ENCODE peak calls at places on chromosomes 6 and 20, in eight cellular contexts. One of them, this sample, is unnamed.

GRCh38 chr6:53326372-53327016 is 22.3 kb downstream of the ELOVL5 start:
- DNase-seq in stimulated activated CD4-positive, alpha-beta T cell treated with anti-CD3 and anti-CD28 coated beads, Interleukin-15, amount 100 ng/mL, for 1 hour: no peak
- DNase-seq in endothelial cell: no peak
- DNase-seq in NCI-H1092: no peak
- DNase-seq in HCT116: peak
- DNase-seq in omental fat pad: no peak
- DNase-seq in right cardiac atrium: no peak
- DNase-seq in neural crest cell: no peak
- DNase-seq in this sample: no peak

GRCh38 chr6:9086331-9086730 is 651.0 kb upstream of the SLC35B3 start:
- DNase-seq in stimulated activated CD4-positive, alpha-beta T cell treated with anti-CD3 and anti-CD28 coated beads, Interleukin-15, amount 100 ng/mL, for 1 hour: no peak
- DNase-seq in neural crest cell: no peak
- DNase-seq in right cardiac atrium: no peak
- DNase-seq in omental fat pad: no peak
- DNase-seq in endothelial cell: no peak
- DNase-seq in NCI-H1092: no peak
- DNase-seq in HCT116: no peak
- DNase-seq in this sample: no peak

GRCh38 chr20:401682-402495 is 6.2 kb upstream of the RBCK1 start:
- DNase-seq in neural crest cell: no peak
- DNase-seq in right cardiac atrium: no peak
- DNase-seq in NCI-H1092: no peak
- DNase-seq in stimulated activated CD4-positive, alpha-beta T cell treated with anti-CD3 and anti-CD28 coated beads, Interleukin-15, amount 100 ng/mL, for 1 hour: no peak
- DNase-seq in HCT116: peak
- DNase-seq in endothelial cell: no peak
- DNase-seq in omental fat pad: no peak
- DNase-seq in this sample: no peak

GRCh38 chr20:44398303-44398702 is 42.8 kb downstream of the HNF4A start:
- DNase-seq in stimulated activated CD4-positive, alpha-beta T cell treated with anti-CD3 and anti-CD28 coated beads, Interleukin-15, amount 100 ng/mL, for 1 hour: no peak
- DNase-seq in right cardiac atrium: no peak
- DNase-seq in NCI-H1092: no peak
- DNase-seq in neural crest cell: no peak
- DNase-seq in endothelial cell: no peak
- DNase-seq in omental fat pad: no peak
- DNase-seq in HCT116: no peak
- DNase-seq in this sample: no peak

GRCh38 chr6:35694462-35694861 is 5.7 kb upstream of the FKBP5 start:
- DNase-seq in neural crest cell: no peak
- DNase-seq in right cardiac atrium: no peak
- DNase-seq in omental fat pad: no peak
- DNase-seq in stimulated activated CD4-positive, alpha-beta T cell treated with anti-CD3 and anti-CD28 coated beads, Interleukin-15, amount 100 ng/mL, for 1 hour: no peak
- DNase-seq in endothelial cell: no peak
- DNase-seq in HCT116: peak
- DNase-seq in NCI-H1092: no peak
- DNase-seq in this sample: no peak

GRCh38 chr6:76490456-76490855 is 418.0 kb upstream of the IMPG1 start:
- DNase-seq in neural crest cell: no peak
- DNase-seq in NCI-H1092: no peak
- DNase-seq in HCT116: no peak
- DNase-seq in stimulated activated CD4-positive, alpha-beta T cell treated with anti-CD3 and anti-CD28 coated beads, Interleukin-15, amount 100 ng/mL, for 1 hour: no peak
- DNase-seq in omental fat pad: no peak
- DNase-seq in endothelial cell: no peak
- DNase-seq in right cardiac atrium: no peak
- DNase-seq in this sample: no peak

GRCh38 chr6:159017757-159018559 is 18.0 kb upstream of the RSPH3 start:
- DNase-seq in NCI-H1092: no peak
- DNase-seq in omental fat pad: no peak
- DNase-seq in endothelial cell: no peak
- DNase-seq in right cardiac atrium: no peak
- DNase-seq in HCT116: no peak
- DNase-seq in neural crest cell: no peak
- DNase-seq in stimulated activated CD4-positive, alpha-beta T cell treated with anti-CD3 and anti-CD28 coated beads, Interleukin-15, amount 100 ng/mL, for 1 hour: no peak
- DNase-seq in this sample: no peak

GRCh38 chr20:58721951-58722371 is 29.4 kb downstream of the NPEPL1 start:
- DNase-seq in HCT116: no peak
- DNase-seq in right cardiac atrium: no peak
- DNase-seq in omental fat pad: no peak
- DNase-seq in neural crest cell: no peak
- DNase-seq in endothelial cell: no peak
- DNase-seq in stimulated activated CD4-positive, alpha-beta T cell treated with anti-CD3 and anti-CD28 coated beads, Interleukin-15, amount 100 ng/mL, for 1 hour: no peak
- DNase-seq in NCI-H1092: no peak
- DNase-seq in this sample: no peak

GRCh38 chr6:7696061-7696460 is 29.8 kb upstream of the BMP6 start:
- DNase-seq in neural crest cell: no peak
- DNase-seq in omental fat pad: no peak
- DNase-seq in HCT116: no peak
- DNase-seq in right cardiac atrium: no peak
- DNase-seq in endothelial cell: no peak
- DNase-seq in stimulated activated CD4-positive, alpha-beta T cell treated with anti-CD3 and anti-CD28 coated beads, Interleukin-15, amount 100 ng/mL, for 1 hour: no peak
- DNase-seq in NCI-H1092: no peak
- DNase-seq in this sample: no peak

GRCh38 chr6:134171517-134171916 is 119.1 kb upstream of the SLC2A12 start:
- DNase-seq in right cardiac atrium: no peak
- DNase-seq in NCI-H1092: no peak
- DNase-seq in endothelial cell: no peak
- DNase-seq in omental fat pad: no peak
- DNase-seq in stimulated activated CD4-positive, alpha-beta T cell treated with anti-CD3 and anti-CD28 coated beads, Interleukin-15, amount 100 ng/mL, for 1 hour: no peak
- DNase-seq in neural crest cell: no peak
- DNase-seq in HCT116: no peak
- DNase-seq in this sample: no peak

GRCh38 chr20:45368221-45368980 is 5.4 kb downstream of the SYS1 start:
- DNase-seq in neural crest cell: no peak
- DNase-seq in HCT116: no peak
- DNase-seq in NCI-H1092: no peak
- DNase-seq in right cardiac atrium: no peak
- DNase-seq in stimulated activated CD4-positive, alpha-beta T cell treated with anti-CD3 and anti-CD28 coated beads, Interleukin-15, amount 100 ng/mL, for 1 hour: no peak
- DNase-seq in omental fat pad: no peak
- DNase-seq in endothelial cell: no peak
- DNase-seq in this sample: no peak

GRCh38 chr6:31597006-31597405 is 4.2 kb upstream of the NCR3 start:
- DNase-seq in NCI-H1092: no peak
- DNase-seq in HCT116: peak
- DNase-seq in neural crest cell: no peak
- DNase-seq in stimulated activated CD4-positive, alpha-beta T cell treated with anti-CD3 and anti-CD28 coated beads, Interleukin-15, amount 100 ng/mL, for 1 hour: no peak
- DNase-seq in omental fat pad: no peak
- DNase-seq in endothelial cell: no peak
- DNase-seq in right cardiac atrium: no peak
- DNase-seq in this sample: no peak

GRCh38 chr6:21005816-21006553 is 471.7 kb downstream of the CDKAL1 start:
- DNase-seq in NCI-H1092: no peak
- DNase-seq in neural crest cell: no peak
- DNase-seq in omental fat pad: no peak
- DNase-seq in stimulated activated CD4-positive, alpha-beta T cell treated with anti-CD3 and anti-CD28 coated beads, Interleukin-15, amount 100 ng/mL, for 1 hour: no peak
- DNase-seq in right cardiac atrium: no peak
- DNase-seq in HCT116: peak
- DNase-seq in endothelial cell: no peak
- DNase-seq in this sample: no peak

GRCh38 chr20:58003525-58003924 is 224.9 kb downstream of the ANKRD60 start:
- DNase-seq in stimulated activated CD4-positive, alpha-beta T cell treated with anti-CD3 and anti-CD28 coated beads, Interleukin-15, amount 100 ng/mL, for 1 hour: no peak
- DNase-seq in neural crest cell: no peak
- DNase-seq in NCI-H1092: no peak
- DNase-seq in HCT116: no peak
- DNase-seq in omental fat pad: no peak
- DNase-seq in endothelial cell: no peak
- DNase-seq in right cardiac atrium: no peak
- DNase-seq in this sample: no peak

GRCh38 chr6:80959034-80959433 is 793.4 kb downstream of the TENT5A start:
- DNase-seq in neural crest cell: no peak
- DNase-seq in NCI-H1092: no peak
- DNase-seq in endothelial cell: no peak
- DNase-seq in HCT116: no peak
- DNase-seq in omental fat pad: no peak
- DNase-seq in right cardiac atrium: no peak
- DNase-seq in stimulated activated CD4-positive, alpha-beta T cell treated with anti-CD3 and anti-CD28 coated beads, Interleukin-15, amount 100 ng/mL, for 1 hour: no peak
- DNase-seq in this sample: no peak

GRCh38 chr20:11588875-11589274 is 328.8 kb upstream of the BTBD3 start:
- DNase-seq in NCI-H1092: no peak
- DNase-seq in right cardiac atrium: no peak
- DNase-seq in endothelial cell: no peak
- DNase-seq in HCT116: no peak
- DNase-seq in omental fat pad: no peak
- DNase-seq in neural crest cell: no peak
- DNase-seq in stimulated activated CD4-positive, alpha-beta T cell treated with anti-CD3 and anti-CD28 coated beads, Interleukin-15, amount 100 ng/mL, for 1 hour: no peak
- DNase-seq in this sample: no peak

GRCh38 chr20:21391495-21392298 is 5.6 kb downstream of the NKX2-4 start:
- DNase-seq in NCI-H1092: no peak
- DNase-seq in neural crest cell: no peak
- DNase-seq in omental fat pad: no peak
- DNase-seq in stimulated activated CD4-positive, alpha-beta T cell treated with anti-CD3 and anti-CD28 coated beads, Interleukin-15, amount 100 ng/mL, for 1 hour: no peak
- DNase-seq in endothelial cell: peak
- DNase-seq in HCT116: no peak
- DNase-seq in right cardiac atrium: peak
- DNase-seq in this sample: no peak

GRCh38 chr6:24910850-24911712 is 24.7 kb downstream of the RIPOR2 start:
- DNase-seq in NCI-H1092: peak
- DNase-seq in right cardiac atrium: peak
- DNase-seq in HCT116: no peak
- DNase-seq in stimulated activated CD4-positive, alpha-beta T cell treated with anti-CD3 and anti-CD28 coated beads, Interleukin-15, amount 100 ng/mL, for 1 hour: peak
- DNase-seq in omental fat pad: no peak
- DNase-seq in neural crest cell: peak
- DNase-seq in endothelial cell: peak
- DNase-seq in this sample: peak

GRCh38 chr6:3263091-3263490 is 4.3 kb downstream of the PSMG4 start:
- DNase-seq in right cardiac atrium: no peak
- DNase-seq in HCT116: no peak
- DNase-seq in NCI-H1092: no peak
- DNase-seq in neural crest cell: no peak
- DNase-seq in stimulated activated CD4-positive, alpha-beta T cell treated with anti-CD3 and anti-CD28 coated beads, Interleukin-15, amount 100 ng/mL, for 1 hour: no peak
- DNase-seq in endothelial cell: no peak
- DNase-seq in omental fat pad: no peak
- DNase-seq in this sample: no peak

GRCh38 chr6:63839485-63839884 is 203.9 kb downstream of the PHF3 start:
- DNase-seq in omental fat pad: no peak
- DNase-seq in neural crest cell: no peak
- DNase-seq in HCT116: no peak
- DNase-seq in endothelial cell: no peak
- DNase-seq in right cardiac atrium: no peak
- DNase-seq in NCI-H1092: no peak
- DNase-seq in stimulated activated CD4-positive, alpha-beta T cell treated with anti-CD3 and anti-CD28 coated beads, Interleukin-15, amount 100 ng/mL, for 1 hour: no peak
- DNase-seq in this sample: no peak

GRCh38 chr6:141988954-141989705 is 143.6 kb upstream of the GJE1 start:
- DNase-seq in HCT116: peak
- DNase-seq in omental fat pad: no peak
- DNase-seq in stimulated activated CD4-positive, alpha-beta T cell treated with anti-CD3 and anti-CD28 coated beads, Interleukin-15, amount 100 ng/mL, for 1 hour: no peak
- DNase-seq in neural crest cell: peak
- DNase-seq in right cardiac atrium: no peak
- DNase-seq in endothelial cell: peak
- DNase-seq in NCI-H1092: no peak
- DNase-seq in this sample: peak

GRCh38 chr20:9407805-9408421 is 106.5 kb upstream of the LAMP5 start:
- DNase-seq in stimulated activated CD4-positive, alpha-beta T cell treated with anti-CD3 and anti-CD28 coated beads, Interleukin-15, amount 100 ng/mL, for 1 hour: no peak
- DNase-seq in NCI-H1092: peak
- DNase-seq in HCT116: peak
- DNase-seq in endothelial cell: peak
- DNase-seq in neural crest cell: peak
- DNase-seq in omental fat pad: peak
- DNase-seq in right cardiac atrium: no peak
- DNase-seq in this sample: no peak

GRCh38 chr6:55014321-55015088 is 159.8 kb upstream of the HCRTR2 start:
- DNase-seq in neural crest cell: no peak
- DNase-seq in endothelial cell: no peak
- DNase-seq in HCT116: no peak
- DNase-seq in omental fat pad: no peak
- DNase-seq in stimulated activated CD4-positive, alpha-beta T cell treated with anti-CD3 and anti-CD28 coated beads, Interleukin-15, amount 100 ng/mL, for 1 hour: no peak
- DNase-seq in NCI-H1092: no peak
- DNase-seq in right cardiac atrium: no peak
- DNase-seq in this sample: no peak

GRCh38 chr6:16320533-16321340 is 82.3 kb downstream of the GMPR start:
- DNase-seq in stimulated activated CD4-positive, alpha-beta T cell treated with anti-CD3 and anti-CD28 coated beads, Interleukin-15, amount 100 ng/mL, for 1 hour: no peak
- DNase-seq in neural crest cell: no peak
- DNase-seq in right cardiac atrium: no peak
- DNase-seq in NCI-H1092: no peak
- DNase-seq in omental fat pad: no peak
- DNase-seq in endothelial cell: no peak
- DNase-seq in HCT116: no peak
- DNase-seq in this sample: no peak

GRCh38 chr6:157764346-157765068 is 58.5 kb upstream of the SNX9 start:
- DNase-seq in neural crest cell: no peak
- DNase-seq in endothelial cell: no peak
- DNase-seq in omental fat pad: peak
- DNase-seq in right cardiac atrium: peak
- DNase-seq in NCI-H1092: no peak
- DNase-seq in HCT116: peak
- DNase-seq in stimulated activated CD4-positive, alpha-beta T cell treated with anti-CD3 and anti-CD28 coated beads, Interleukin-15, amount 100 ng/mL, for 1 hour: peak
- DNase-seq in this sample: no peak

GRCh38 chr20:6069669-6070068 is 15.8 kb upstream of the LRRN4 start:
- DNase-seq in HCT116: no peak
- DNase-seq in neural crest cell: no peak
- DNase-seq in stimulated activated CD4-positive, alpha-beta T cell treated with anti-CD3 and anti-CD28 coated beads, Interleukin-15, amount 100 ng/mL, for 1 hour: no peak
- DNase-seq in right cardiac atrium: no peak
- DNase-seq in endothelial cell: no peak
- DNase-seq in NCI-H1092: no peak
- DNase-seq in omental fat pad: no peak
- DNase-seq in this sample: no peak

GRCh38 chr6:28269492-28269891 is 2.5 kb downstream of the ZSCAN26 start:
- DNase-seq in stimulated activated CD4-positive, alpha-beta T cell treated with anti-CD3 and anti-CD28 coated beads, Interleukin-15, amount 100 ng/mL, for 1 hour: no peak
- DNase-seq in neural crest cell: no peak
- DNase-seq in HCT116: peak
- DNase-seq in NCI-H1092: no peak
- DNase-seq in omental fat pad: no peak
- DNase-seq in endothelial cell: no peak
- DNase-seq in right cardiac atrium: no peak
- DNase-seq in this sample: no peak

GRCh38 chr6:109318328-109318876 is 63.9 kb downstream of the CD164 start:
- DNase-seq in right cardiac atrium: no peak
- DNase-seq in omental fat pad: no peak
- DNase-seq in endothelial cell: no peak
- DNase-seq in neural crest cell: no peak
- DNase-seq in HCT116: no peak
- DNase-seq in NCI-H1092: peak
- DNase-seq in stimulated activated CD4-positive, alpha-beta T cell treated with anti-CD3 and anti-CD28 coated beads, Interleukin-15, amount 100 ng/mL, for 1 hour: no peak
- DNase-seq in this sample: no peak

GRCh38 chr6:150967381-150967780 is 101.9 kb downstream of the MTHFD1L start:
- DNase-seq in endothelial cell: no peak
- DNase-seq in NCI-H1092: no peak
- DNase-seq in stimulated activated CD4-positive, alpha-beta T cell treated with anti-CD3 and anti-CD28 coated beads, Interleukin-15, amount 100 ng/mL, for 1 hour: no peak
- DNase-seq in HCT116: no peak
- DNase-seq in omental fat pad: no peak
- DNase-seq in neural crest cell: no peak
- DNase-seq in right cardiac atrium: no peak
- DNase-seq in this sample: no peak

GRCh38 chr6:45074423-45074822 is 253.7 kb upstream of the RUNX2 start:
- DNase-seq in endothelial cell: no peak
- DNase-seq in NCI-H1092: no peak
- DNase-seq in neural crest cell: no peak
- DNase-seq in omental fat pad: no peak
- DNase-seq in HCT116: no peak
- DNase-seq in stimulated activated CD4-positive, alpha-beta T cell treated with anti-CD3 and anti-CD28 coated beads, Interleukin-15, amount 100 ng/mL, for 1 hour: no peak
- DNase-seq in right cardiac atrium: no peak
- DNase-seq in this sample: no peak

GRCh38 chr20:22369100-22369499 is 215.3 kb downstream of the FOXA2 start:
- DNase-seq in NCI-H1092: no peak
- DNase-seq in HCT116: no peak
- DNase-seq in stimulated activated CD4-positive, alpha-beta T cell treated with anti-CD3 and anti-CD28 coated beads, Interleukin-15, amount 100 ng/mL, for 1 hour: no peak
- DNase-seq in right cardiac atrium: no peak
- DNase-seq in neural crest cell: no peak
- DNase-seq in omental fat pad: no peak
- DNase-seq in endothelial cell: no peak
- DNase-seq in this sample: no peak

GRCh38 chr6:27161946-27162603 is 85.4 kb upstream of the PRSS16 start:
- DNase-seq in right cardiac atrium: no peak
- DNase-seq in neural crest cell: no peak
- DNase-seq in omental fat pad: no peak
- DNase-seq in HCT116: peak
- DNase-seq in stimulated activated CD4-positive, alpha-beta T cell treated with anti-CD3 and anti-CD28 coated beads, Interleukin-15, amount 100 ng/mL, for 1 hour: no peak
- DNase-seq in endothelial cell: peak
- DNase-seq in NCI-H1092: peak
- DNase-seq in this sample: no peak

GRCh38 chr6:103011605-103012004 is 1618.1 kb downstream of the GRIK2 start:
- DNase-seq in omental fat pad: no peak
- DNase-seq in stimulated activated CD4-positive, alpha-beta T cell treated with anti-CD3 and anti-CD28 coated beads, Interleukin-15, amount 100 ng/mL, for 1 hour: no peak
- DNase-seq in endothelial cell: no peak
- DNase-seq in NCI-H1092: no peak
- DNase-seq in neural crest cell: no peak
- DNase-seq in HCT116: no peak
- DNase-seq in right cardiac atrium: no peak
- DNase-seq in this sample: no peak

GRCh38 chr6:25898289-25898977 is 24.4 kb upstream of the SLC17A3 start:
- DNase-seq in endothelial cell: no peak
- DNase-seq in omental fat pad: no peak
- DNase-seq in HCT116: no peak
- DNase-seq in right cardiac atrium: no peak
- DNase-seq in neural crest cell: no peak
- DNase-seq in NCI-H1092: no peak
- DNase-seq in stimulated activated CD4-positive, alpha-beta T cell treated with anti-CD3 and anti-CD28 coated beads, Interleukin-15, amount 100 ng/mL, for 1 hour: no peak
- DNase-seq in this sample: no peak